ENCODE peak calls at places on chromosomes 3 and 15, in ten cellular contexts. H is colonic mucosa, X is PC-3, V is PC-9, E is hepatocyte, S is psoas muscle, T is foreskin keratinocyte, L is aorta, W is endothelial cell of umbilical vein, O is A549. M is an unnamed sample. For H3K4me1, the result is how much of the 10 kb centered on the place peaks cover.

GRCh38 chr3:186022931-186023330 is 85.1 kb upstream of the TRA2B start:
- DNase-seq in H (no peak), X (no peak), V (no peak), E (no peak), S (no peak), T (no peak), L (no peak), W (no peak), O (no peak), M (no peak)

GRCh38 chr3:78926523-78926922 is 841.3 kb downstream of the ROBO1 start:
- DNase-seq in H (no peak), X (peak), V (no peak), E (no peak), S (no peak), T (no peak), L (no peak), W (no peak), O (no peak), M (no peak)

GRCh38 chr3:179194931-179195330 is 46.8 kb downstream of the PIK3CA start:
- DNase-seq in H (no peak), X (no peak), V (no peak), E (peak), S (no peak), T (no peak), L (no peak), W (no peak), O (no peak), M (no peak)

GRCh38 chr15:31051646-31052045 is 49.9 kb downstream of the TRPM1 start:
- DNase-seq in H (no peak), X (no peak), V (no peak), E (no peak), S (no peak), T (no peak), L (no peak), W (no peak), O (no peak), M (no peak)

GRCh38 chr3:61966200-61966599 is 404.8 kb downstream of the PTPRG start:
- DNase-seq in H (no peak), X (no peak), V (peak), E (no peak), S (no peak), T (peak), L (no peak), W (no peak), O (no peak), M (no peak)

GRCh38 chr15:88800026-88800425 is 3.2 kb upstream of the ACAN start:
- DNase-seq in H (no peak), X (peak), V (no peak), E (no peak), S (no peak), T (peak), L (no peak), W (peak), O (peak), M (no peak)

GRCh38 chr3:63705092-63705645 is 52.7 kb downstream of the SNTN start:
- DNase-seq in H (no peak), X (no peak), V (no peak), E (no peak), S (no peak), T (no peak), L (no peak), W (no peak), O (no peak), M (no peak)

GRCh38 chr15:82168757-82169156 is 93.8 kb downstream of the EFL1 start:
- DNase-seq in H (no peak), X (no peak), V (no peak), E (no peak), S (no peak), T (no peak), L (no peak), W (no peak), O (no peak), M (no peak)

GRCh38 chr15:89442671-89443307 is 53.6 kb downstream of the RHCG start:
- DNase-seq in H (peak), X (peak), V (no peak), E (peak), S (peak), T (no peak), L (no peak), W (no peak), O (peak), M (no peak)

GRCh38 chr3:11509175-11510000 is 134.3 kb downstream of the VGLL4 start:
- DNase-seq in H (peak), X (peak), V (no peak), E (peak), S (peak), T (no peak), L (peak), W (peak), O (peak), M (peak)

GRCh38 chr3:187243933-187244564 is 46.8 kb downstream of the RTP1 start:
- DNase-seq in H (no peak), X (peak), V (no peak), E (no peak), S (no peak), T (no peak), L (no peak), W (no peak), O (no peak), M (peak)

GRCh38 chr3:184040010-184040409 is 8.5 kb downstream of the HTR3D start:
- DNase-seq in H (no peak), X (peak), V (no peak), E (peak), S (no peak), T (no peak), L (no peak), W (peak), O (peak), M (no peak)

GRCh38 chr15:31495281-31495680 is 168.6 kb downstream of the KLF13 start:
- DNase-seq in H (no peak), X (no peak), V (no peak), E (no peak), S (no peak), T (no peak), L (no peak), W (no peak), O (no peak), M (peak)

GRCh38 chr3:82824491-82824890 is 1063.0 kb upstream of the GBE1 start:
- DNase-seq in H (no peak), X (peak), V (no peak), E (no peak), S (no peak), T (no peak), L (no peak), W (no peak), O (no peak), M (no peak)

GRCh38 chr3:30643763-30644462 is 37.5 kb downstream of the TGFBR2 start:
- DNase-seq in H (no peak), X (no peak), V (no peak), E (no peak), S (no peak), T (no peak), L (peak), W (no peak), O (no peak), M (no peak)

GRCh38 chr15:60353245-60353940 is 44.4 kb downstream of the ANXA2 start:
- DNase-seq in H (no peak), X (peak), V (no peak), E (no peak), S (no peak), T (no peak), L (no peak), W (no peak), O (peak), M (no peak)

GRCh38 chr15:80615783-80616391 is 79.2 kb upstream of the ABHD17C start:
- DNase-seq in H (peak), X (peak), V (peak), E (peak), S (peak), T (no peak), L (no peak), W (peak), O (peak), M (peak)

GRCh38 chr3:102066470-102066869 is 217.2 kb downstream of the NFKBIZ start:
- DNase-seq in H (no peak), X (no peak), V (no peak), E (no peak), S (no peak), T (no peak), L (no peak), W (no peak), O (no peak), M (no peak)

GRCh38 chr15:77030042-77030927 is 35.4 kb downstream of the PSTPIP1 start:
- DNase-seq in H (peak), X (no peak), V (no peak), E (no peak), S (peak), T (no peak), L (peak), W (no peak), O (no peak), M (no peak)

GRCh38 chr3:134251731-134252391 is 1.2 kb upstream of the RYK start:
- DNase-seq in H (no peak), X (no peak), V (no peak), E (peak), S (peak), T (no peak), L (peak), W (no peak), O (peak), M (peak)

GRCh38 chr15:85667491-85668424 is 127.0 kb downstream of the KLHL25 start:
- DNase-seq in H (peak), X (peak), V (peak), E (peak), S (no peak), T (peak), L (peak), W (peak), O (peak), M (peak)

GRCh38 chr15:62672268-62672667 is 370.3 kb upstream of the TPM1 start:
- DNase-seq in H (no peak), X (no peak), V (no peak), E (no peak), S (no peak), T (no peak), L (no peak), W (no peak), O (no peak), M (no peak)

GRCh38 chr15:65386886-65387285 is 9.1 kb upstream of the IGDCC3 start:
- DNase-seq in H (no peak), X (no peak), V (no peak), E (no peak), S (no peak), T (no peak), L (no peak), W (no peak), O (no peak), M (no peak)
- H3K27ac ChIP-seq in H (no peak), X (no peak), V (no peak), E (no peak), S (no peak), T (no peak), L (no peak), W (no peak), O (no peak), M (no peak)

DNA sequence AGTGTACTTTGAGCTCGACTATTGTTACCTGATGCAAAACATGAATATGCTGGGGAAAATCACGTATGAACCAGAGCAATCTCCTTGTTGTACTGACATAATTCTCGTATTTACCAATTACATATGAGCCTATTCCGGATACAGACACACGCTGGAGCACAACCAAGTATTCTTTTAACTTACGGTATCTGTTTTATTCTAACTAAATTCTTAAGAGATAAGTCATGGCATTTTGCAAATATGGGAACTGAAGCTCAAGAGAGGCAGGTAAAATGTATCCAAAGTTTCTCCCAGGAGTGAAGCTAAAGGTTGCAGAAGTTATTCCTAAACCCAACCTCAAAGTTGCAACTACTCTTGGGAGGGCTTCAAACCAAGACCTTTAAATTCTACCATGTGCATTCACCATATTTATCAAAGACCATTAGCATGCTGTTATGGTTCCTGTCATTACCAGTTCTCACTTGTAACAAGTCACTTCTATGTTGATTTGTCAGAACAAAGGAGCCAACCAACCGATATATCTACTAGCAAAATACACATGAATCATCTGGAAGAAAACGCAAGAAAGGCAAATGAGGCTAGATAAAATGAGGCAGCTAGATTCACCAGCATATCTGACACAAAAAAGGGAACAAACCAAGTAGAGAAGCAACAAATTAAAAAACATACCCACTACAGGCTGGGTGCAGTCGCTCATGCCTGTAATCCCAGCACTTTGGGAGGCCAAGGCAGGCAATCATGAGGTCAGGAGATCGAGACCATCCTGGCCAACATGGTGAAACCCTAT is 17.8 kb downstream of the TBL1XR1 start:
- DNase-seq in H (no peak), X (no peak), V (no peak), E (no peak), S (no peak), T (peak), L (no peak), W (no peak), O (no peak), M (no peak)
- H3K4me1 ChIP-seq in H (under half), X (under half), V (under half), E (under half), S (under half), T (under half), L (under half), W (under half), O (under half), M (under half)

GRCh38 chr3:113663761-113664160 is 32.7 kb downstream of the USF3 start:
- DNase-seq in H (no peak), X (no peak), V (no peak), E (no peak), S (no peak), T (no peak), L (no peak), W (no peak), O (no peak), M (no peak)
- H3K27ac ChIP-seq in H (peak), X (no peak), V (no peak), E (peak), S (peak), T (no peak), L (no peak), W (no peak), O (no peak), M (no peak)

DNA sequence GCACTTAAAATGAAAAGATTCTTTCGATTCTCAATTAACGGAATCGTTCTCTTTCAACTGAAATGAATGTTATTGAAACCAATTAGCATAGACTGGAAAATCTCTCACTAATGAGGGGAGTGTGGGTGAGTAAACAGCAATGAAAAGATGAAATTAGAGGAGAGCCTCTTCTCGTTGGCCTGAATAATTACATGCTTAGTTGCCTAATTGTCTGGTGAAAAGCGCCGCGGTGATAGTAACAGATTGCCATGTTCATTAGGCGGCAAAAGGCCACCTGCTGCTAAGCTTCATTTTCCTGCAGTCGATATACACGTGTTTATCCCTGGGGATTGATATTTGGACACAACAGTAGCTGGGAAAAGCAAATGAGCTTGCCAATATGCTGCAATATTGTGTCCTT is 185.4 kb downstream of the SHOX2 start:
- DNase-seq in H (no peak), X (no peak), V (no peak), E (no peak), S (no peak), T (no peak), L (no peak), W (no peak), O (no peak), M (no peak)
- H3K4me1 ChIP-seq in H (under half), X (under half), V (under half), E (under half), S (under half), T (under half), L (under half), W (under half), O (under half), M (under half)

GRCh38 chr15:52281085-52282035 is 14.2 kb downstream of the MYO5C start:
- DNase-seq in H (no peak), X (no peak), V (no peak), E (no peak), S (no peak), T (no peak), L (no peak), W (no peak), O (no peak), M (no peak)
- H3K27ac ChIP-seq in H (no peak), X (no peak), V (no peak), E (no peak), S (no peak), T (no peak), L (no peak), W (no peak), O (no peak), M (no peak)